ENCODE peak calls at places on chromosomes 7 and 10, in eight cellular contexts. Q is ovary, U is heart right ventricle, F is psoas muscle, N is IMR-90, P is astrocyte, A is GM23338, C is lung. H is an unnamed sample.

GRCh38 chr10:89502556-89502955 is 32.8 kb downstream of the SLC16A12 start:
- DNase-seq in P (peak; percentile 55), U (no peak), N (peak; percentile 85), Q (no peak), C (no peak), A (no peak), F (no peak), H (no peak)

GRCh38 chr7:31318308-31318707 is 22.2 kb downstream of the NEUROD6 start:
- DNase-seq in N (no peak), C (no peak), P (no peak), U (no peak), Q (no peak), F (no peak), A (no peak), H (no peak)

GRCh38 chr10:115092555-115093285 is 445 bp upstream of the ATRNL1 start:
- DNase-seq in Q (peak; percentile 60), F (peak; percentile 50), N (peak; percentile 27), C (no peak), A (peak; percentile 77), U (peak; percentile 17), P (peak; percentile 18), H (peak; percentile 67)

GRCh38 chr10:119521443-119522204 is 20.9 kb downstream of the RGS10 start:
- DNase-seq in U (no peak), N (peak; percentile 92), F (no peak), P (peak; percentile 88), Q (no peak), A (no peak), C (no peak), H (no peak)

GRCh38 chr7:132249591-132249971 is 326.7 kb downstream of the PLXNA4 start:
- DNase-seq in P (no peak), Q (no peak), C (no peak), A (peak; percentile 79), N (no peak), U (no peak), F (no peak), H (peak; percentile 40)

GRCh38 chr7:101410743-101411476 is 48.2 kb downstream of the COL26A1 start:
- DNase-seq in F (no peak), Q (no peak), U (peak; percentile 29), P (no peak), A (no peak), N (no peak), C (no peak), H (peak; percentile 57)

GRCh38 chr10:49187950-49188761 is at the start of gene TMEM273:
- DNase-seq in C (peak; percentile 68), U (peak; percentile 88), N (no peak), P (peak; percentile 18), Q (peak; percentile 42), F (peak; percentile 84), A (no peak), H (peak; percentile 76)

GRCh38 chr10:132889556-132889955 is 52.8 kb downstream of the CFAP46 start:
- DNase-seq in N (no peak), A (no peak), Q (no peak), F (peak; percentile 15), C (no peak), U (no peak), P (no peak), H (no peak)

GRCh38 chr10:44952779-44953231 is 6.8 kb upstream of the RASSF4 start:
- DNase-seq in F (no peak), C (no peak), A (peak; percentile 73), N (no peak), U (peak; percentile 2), Q (no peak), P (no peak), H (no peak)

GRCh38 chr7:148700693-148701092 is 2.0 kb downstream of the CUL1 start:
- DNase-seq in C (no peak), U (peak; percentile 17), N (peak; percentile 50), Q (no peak), A (peak; percentile 50), F (no peak), P (peak; percentile 56), H (peak; percentile 62)

GRCh38 chr7:18570890-18571478 is 75.4 kb downstream of the HDAC9 start:
- DNase-seq in U (no peak), F (no peak), N (peak; percentile 42), P (peak; percentile 29), Q (no peak), A (peak; percentile 44), C (no peak), H (peak; percentile 19)

GRCh38 chr10:73044378-73045285 is 52.0 kb downstream of the P4HA1 start:
- DNase-seq in P (peak; percentile 91), A (peak; percentile 70), Q (no peak), F (no peak), C (no peak), U (no peak), N (peak; percentile 94), H (no peak)

GRCh38 chr7:144834516-144835165 is 1.2 kb downstream of the TPK1 start:
- DNase-seq in F (no peak), Q (no peak), U (peak; percentile 27), C (peak; percentile 46), P (no peak), N (no peak), A (peak; percentile 21), H (no peak)

GRCh38 chr10:91975438-91975837 is 51.9 kb downstream of the BTAF1 start:
- DNase-seq in C (no peak), U (no peak), F (no peak), N (no peak), A (no peak), Q (no peak), P (no peak), H (no peak)

GRCh38 chr7:7641129-7641663 is 644 bp downstream of the UMAD1 start:
- DNase-seq in U (peak; percentile 12), F (no peak), C (no peak), Q (no peak), P (no peak), N (peak; percentile 11), A (peak; percentile 59), H (peak; percentile 16)

GRCh38 chr10:17412323-17412722 is 42.1 kb downstream of the ST8SIA6 start:
- DNase-seq in A (peak; percentile 65), F (no peak), U (no peak), C (no peak), Q (no peak), N (no peak), P (no peak), H (no peak)

GRCh38 chr7:146698995-146699610 is 582.5 kb downstream of the CNTNAP2 start:
- DNase-seq in F (no peak), P (no peak), U (no peak), N (no peak), A (no peak), Q (no peak), C (no peak), H (no peak)

GRCh38 chr10:89224697-89225443 is 17.8 kb upstream of the CH25H start:
- DNase-seq in N (no peak), P (no peak), A (no peak), Q (no peak), C (no peak), U (peak; percentile 60), F (no peak), H (no peak)

DNA sequence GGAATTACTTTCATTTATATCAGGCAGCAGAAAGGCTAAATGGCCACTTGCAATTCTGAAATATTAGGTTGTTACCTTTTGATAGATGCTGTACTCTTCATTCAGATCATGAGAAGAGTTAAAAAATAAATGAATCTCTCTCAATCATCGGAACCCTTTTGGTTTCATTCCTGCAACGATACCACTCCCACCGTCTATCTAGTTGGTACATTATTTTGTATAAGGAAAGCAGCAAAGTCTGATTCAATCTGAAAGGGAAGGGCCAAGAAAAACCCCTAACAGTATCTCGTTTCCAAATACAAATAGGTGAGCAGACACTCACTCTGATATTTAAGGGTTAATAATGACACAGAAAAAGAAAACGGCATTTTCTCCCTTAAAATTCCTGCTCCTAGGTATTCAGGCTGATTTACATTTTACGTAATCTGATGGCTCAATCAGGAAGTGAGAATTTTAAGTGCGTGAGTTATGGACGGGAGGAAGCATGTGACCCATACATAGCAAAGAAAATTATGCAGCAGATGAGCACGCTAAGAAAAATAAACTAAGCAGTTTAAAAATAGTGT is 209.4 kb upstream of the KLF14 start:
- DNase-seq in A (no peak), N (peak; percentile 97), F (no peak), Q (no peak), U (no peak), C (no peak), P (peak; percentile 92), H (no peak)
- H3K4me1 ChIP-seq in A (peaks cover 43% of the 10 kb centered on the region), N (peaks cover 14% of the 10 kb centered on the region), F (peaks cover 43% of the 10 kb centered on the region), Q (peaks cover 8% of the 10 kb centered on the region), U (peaks cover 64% of the 10 kb centered on the region), C (peaks cover 3% of the 10 kb centered on the region), P (peaks cover 26% of the 10 kb centered on the region), H (peaks cover 7% of the 10 kb centered on the region)

DNA sequence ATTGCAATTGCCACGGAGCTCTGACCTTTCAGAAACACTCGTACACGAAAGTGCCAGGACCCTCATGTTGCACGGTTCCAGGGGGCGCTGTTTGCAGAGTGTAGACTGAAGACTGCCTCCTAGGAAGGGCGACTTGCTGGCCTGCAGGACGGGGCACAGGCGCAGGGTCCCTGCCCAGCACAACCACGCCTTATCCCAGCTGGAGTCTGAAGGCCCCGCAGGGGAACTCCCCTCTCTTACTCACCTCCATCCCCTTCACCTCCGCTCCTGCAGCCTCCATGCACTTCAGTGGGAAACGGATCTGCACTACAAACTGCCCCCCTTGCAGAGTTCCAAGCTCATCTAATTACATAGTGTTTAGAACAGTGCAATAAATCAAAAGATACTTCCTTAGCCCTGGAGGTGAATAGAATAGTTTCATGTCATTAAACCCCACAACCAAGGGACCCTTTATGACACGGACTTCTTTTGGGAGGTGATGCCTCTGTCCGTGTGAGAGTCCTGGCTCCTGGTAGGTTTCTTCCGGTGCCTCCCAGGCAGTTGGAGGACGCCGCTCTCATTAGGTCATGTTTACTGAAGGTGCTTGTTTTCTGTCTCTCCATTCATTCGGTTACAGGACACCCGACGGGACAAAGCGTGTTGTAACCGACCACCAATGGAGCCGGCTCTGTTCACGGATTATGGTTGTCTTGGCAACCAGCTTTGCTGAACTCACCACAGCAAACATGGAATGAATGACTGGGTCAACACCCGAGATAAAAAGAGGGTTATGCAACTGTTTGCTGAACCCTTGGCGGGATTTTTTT is 262.2 kb downstream of the BAMBI start:
- DNase-seq in Q (peak; percentile 85), U (peak; percentile 37), N (peak; percentile 66), C (peak; percentile 74), F (peak; percentile 69), P (peak; percentile 77), A (peak; percentile 95), H (peak; percentile 23)
- TF ChIP-seq CTCF in Q (no peak), U (peak; percentile 10), N (no peak), C (no peak), F (peak; percentile 9), P (peak; percentile 33), A (peak; percentile 93), H (peak; percentile 33)

GRCh38 chr10:7689591-7689990 is 13.5 kb upstream of the ITIH2 start:
- DNase-seq in P (no peak), A (no peak), N (no peak), Q (no peak), F (no peak), C (no peak), U (no peak), H (no peak)
- H3K4me3 ChIP-seq in P (no peak overlapping the region), A (no peak overlapping the region), N (no peak overlapping the region), Q (no peak overlapping the region), F (no peak overlapping the region), C (no peak overlapping the region), U (no peak overlapping the region), H (no peak overlapping the region)

DNA sequence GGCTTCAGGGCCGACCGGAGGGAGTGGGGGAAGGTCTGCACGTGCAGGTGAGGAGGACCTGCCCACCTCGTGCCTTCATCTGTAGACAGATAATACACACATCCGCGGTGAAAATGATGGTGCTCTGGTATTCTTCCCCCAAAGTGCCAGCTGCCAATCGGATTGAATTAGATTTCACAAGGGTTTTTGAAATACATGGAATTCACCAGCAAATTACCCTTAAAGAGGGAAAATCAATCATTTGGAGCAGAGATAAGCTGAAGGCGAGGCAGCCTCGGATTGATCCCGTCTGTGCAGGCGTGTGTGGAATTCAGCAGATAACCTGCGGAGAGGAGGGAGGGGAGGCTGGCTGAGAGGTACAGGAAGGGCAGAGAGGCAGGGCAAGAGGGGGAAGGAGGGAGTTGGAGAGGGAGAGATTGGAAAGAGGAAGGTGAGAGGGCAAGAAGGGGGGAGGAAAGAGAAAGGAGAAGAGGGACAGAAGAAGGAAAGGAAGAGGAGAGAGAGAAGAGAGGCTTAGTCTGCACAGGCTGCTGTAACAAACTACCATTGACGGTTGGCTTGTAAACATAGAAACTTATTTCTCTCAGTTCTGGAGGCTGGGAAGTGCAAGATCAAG is 84.2 kb downstream of the C10orf105 start:
- DNase-seq in P (no peak), Q (no peak), C (no peak), F (no peak), A (no peak), N (no peak), U (no peak), H (no peak)
- H3K4me1 ChIP-seq in P (no peaks in the 10 kb centered on the region), Q (peaks cover 4% of the 10 kb centered on the region), C (peaks cover 3% of the 10 kb centered on the region), F (no peaks in the 10 kb centered on the region), A (peaks cover 58% of the 10 kb centered on the region), N (no peaks in the 10 kb centered on the region), U (peaks cover 22% of the 10 kb centered on the region), H (no peaks in the 10 kb centered on the region)

H was measured in BE2C.